ENCODE peak calls at places on chromosome 20, in eight cellular contexts. R is mammary epithelial cell, N is tibial nerve, K is fibroblast of lung, L is adrenal gland, J is uterus, W is heart right ventricle, S is spleen. U is an unnamed sample. For H3K27me3, the result is how much of the 10 kb centered on the place peaks cover.

GRCh38 chr20:49245921-49246740 is 26.9 kb downstream of the DDX27 start:
- DNase-seq in K (peak), J (no peak), L (no peak), R (peak), S (no peak), N (peak), W (no peak), U (no peak)

GRCh38 chr20:8187740-8188139 is 55.7 kb downstream of the PLCB1 start:
- DNase-seq in S (no peak), J (no peak), N (no peak), K (peak), W (no peak), L (no peak), R (no peak), U (no peak)

GRCh38 chr20:63536241-63536977 is 767 bp downstream of the PTK6 start:
- DNase-seq in J (no peak), R (no peak), N (no peak), S (peak), W (peak), K (peak), L (peak), U (no peak)

GRCh38 chr20:10427060-10427692 is 6.8 kb downstream of the MKKS start:
- DNase-seq in L (peak), W (peak), N (peak), K (peak), J (peak), R (peak), S (peak), U (peak)

GRCh38 chr20:10218536-10219451 is at the start of gene SNAP25:
- DNase-seq in J (peak), N (no peak), W (no peak), R (peak), K (peak), L (peak), S (no peak), U (peak)

GRCh38 chr20:1164871-1165270 is 19.9 kb downstream of the TMEM74B start:
- DNase-seq in N (no peak), L (peak), R (no peak), J (no peak), K (no peak), W (no peak), S (no peak), U (no peak)

GRCh38 chr20:12874933-12875332 is 133.8 kb upstream of the SPTLC3 start:
- DNase-seq in L (no peak), K (no peak), S (no peak), W (no peak), R (no peak), J (no peak), N (no peak), U (no peak)

GRCh38 chr20:20446613-20447012 is 78.7 kb downstream of the INSM1 start:
- DNase-seq in L (no peak), N (no peak), K (no peak), R (no peak), J (no peak), W (no peak), S (no peak), U (no peak)

GRCh38 chr20:37516697-37517370 is 4.2 kb upstream of the NNAT start:
- DNase-seq in R (no peak), N (no peak), K (peak), W (no peak), S (no peak), L (peak), J (no peak), U (no peak)

GRCh38 chr20:20480689-20481088 is 112.8 kb downstream of the INSM1 start:
- DNase-seq in L (no peak), S (no peak), J (no peak), N (no peak), R (peak), K (peak), W (no peak), U (no peak)

GRCh38 chr20:8131598-8132014 is 460 bp upstream of the PLCB1 start:
- DNase-seq in N (no peak), R (no peak), J (no peak), K (peak), W (peak), L (no peak), S (no peak), U (peak)

GRCh38 chr20:46683939-46684750 is 5.1 kb downstream of the TP53RK start:
- DNase-seq in R (peak), L (peak), J (peak), N (peak), S (no peak), K (peak), W (peak), U (peak)

GRCh38 chr20:36214684-36215256 is 21.5 kb upstream of the AAR2 start:
- DNase-seq in S (peak), J (no peak), K (peak), N (no peak), L (no peak), W (no peak), R (peak), U (no peak)

GRCh38 chr20:39886650-39887190 is 802.3 kb downstream of the MAFB start:
- DNase-seq in K (no peak), R (no peak), N (peak), L (peak), J (no peak), S (no peak), W (peak), U (peak)

GRCh38 chr20:20410678-20411077 is 42.8 kb downstream of the INSM1 start:
- DNase-seq in K (no peak), N (no peak), S (no peak), W (peak), L (peak), R (no peak), J (no peak), U (no peak)

GRCh38 chr20:14384411-14384810 is 47.0 kb upstream of the FLRT3 start:
- DNase-seq in L (no peak), K (peak), S (no peak), W (no peak), N (no peak), R (no peak), J (no peak), U (no peak)

GRCh38 chr20:4069741-4070140 is 54.4 kb upstream of the RNF24 start:
- DNase-seq in L (no peak), J (no peak), S (peak), K (peak), W (no peak), R (peak), N (no peak), U (peak)

GRCh38 chr20:25129908-25130307 is 48.0 kb upstream of the VSX1 start:
- DNase-seq in K (no peak), J (no peak), W (no peak), S (no peak), R (no peak), N (no peak), L (no peak), U (no peak)

GRCh38 chr20:4781211-4781610 is 59.5 kb downstream of the PRND start:
- DNase-seq in N (no peak), K (no peak), W (no peak), S (no peak), J (no peak), L (no peak), R (no peak), U (no peak)

GRCh38 chr20:20658123-20658522 is 54.3 kb downstream of the RALGAPA2 start:
- DNase-seq in S (no peak), L (no peak), W (no peak), K (no peak), N (no peak), R (no peak), J (no peak), U (no peak)

GRCh38 chr20:7161690-7162089 is 394.2 kb downstream of the BMP2 start:
- DNase-seq in S (no peak), N (peak), R (peak), L (no peak), J (no peak), K (peak), W (no peak), U (no peak)

GRCh38 chr20:56986931-56987720 is 279.3 kb downstream of the BMP7 start:
- DNase-seq in J (no peak), L (no peak), K (no peak), S (no peak), N (no peak), R (no peak), W (no peak), U (no peak)

GRCh38 chr20:25033941-25034335 is 24.0 kb downstream of the ACSS1 start:
- DNase-seq in K (no peak), N (no peak), J (no peak), R (no peak), L (no peak), W (no peak), S (peak), U (no peak)

GRCh38 chr20:56909918-56910714 is 281.0 kb downstream of the TFAP2C start:
- DNase-seq in K (no peak), J (no peak), L (no peak), N (no peak), R (no peak), S (no peak), W (no peak), U (no peak)

GRCh38 chr20:57409672-57410397 is 18.6 kb downstream of the RBM38 start:
- DNase-seq in W (no peak), K (no peak), R (no peak), N (no peak), L (peak), J (no peak), S (peak), U (no peak)

GRCh38 chr20:45459606-45460005 is 9.9 kb upstream of the WFDC2 start:
- DNase-seq in J (no peak), S (no peak), W (no peak), K (no peak), R (no peak), L (no peak), N (no peak), U (no peak)

GRCh38 chr20:61598586-61598985 is 346.5 kb downstream of the CDH4 start:
- DNase-seq in J (no peak), L (no peak), S (no peak), K (no peak), R (no peak), W (no peak), N (no peak), U (no peak)

GRCh38 chr20:61600061-61600460 is 348.0 kb downstream of the CDH4 start:
- DNase-seq in L (no peak), W (no peak), K (no peak), S (no peak), R (no peak), N (no peak), J (no peak), U (no peak)

GRCh38 chr20:61601361-61601760 is 349.3 kb downstream of the CDH4 start:
- DNase-seq in K (no peak), S (no peak), L (no peak), N (no peak), R (no peak), J (no peak), W (no peak), U (no peak)

GRCh38 chr20:61597996-61598395 is 345.9 kb downstream of the CDH4 start:
- DNase-seq in L (no peak), W (no peak), K (no peak), J (no peak), S (no peak), N (no peak), R (no peak), U (no peak)

DNA sequence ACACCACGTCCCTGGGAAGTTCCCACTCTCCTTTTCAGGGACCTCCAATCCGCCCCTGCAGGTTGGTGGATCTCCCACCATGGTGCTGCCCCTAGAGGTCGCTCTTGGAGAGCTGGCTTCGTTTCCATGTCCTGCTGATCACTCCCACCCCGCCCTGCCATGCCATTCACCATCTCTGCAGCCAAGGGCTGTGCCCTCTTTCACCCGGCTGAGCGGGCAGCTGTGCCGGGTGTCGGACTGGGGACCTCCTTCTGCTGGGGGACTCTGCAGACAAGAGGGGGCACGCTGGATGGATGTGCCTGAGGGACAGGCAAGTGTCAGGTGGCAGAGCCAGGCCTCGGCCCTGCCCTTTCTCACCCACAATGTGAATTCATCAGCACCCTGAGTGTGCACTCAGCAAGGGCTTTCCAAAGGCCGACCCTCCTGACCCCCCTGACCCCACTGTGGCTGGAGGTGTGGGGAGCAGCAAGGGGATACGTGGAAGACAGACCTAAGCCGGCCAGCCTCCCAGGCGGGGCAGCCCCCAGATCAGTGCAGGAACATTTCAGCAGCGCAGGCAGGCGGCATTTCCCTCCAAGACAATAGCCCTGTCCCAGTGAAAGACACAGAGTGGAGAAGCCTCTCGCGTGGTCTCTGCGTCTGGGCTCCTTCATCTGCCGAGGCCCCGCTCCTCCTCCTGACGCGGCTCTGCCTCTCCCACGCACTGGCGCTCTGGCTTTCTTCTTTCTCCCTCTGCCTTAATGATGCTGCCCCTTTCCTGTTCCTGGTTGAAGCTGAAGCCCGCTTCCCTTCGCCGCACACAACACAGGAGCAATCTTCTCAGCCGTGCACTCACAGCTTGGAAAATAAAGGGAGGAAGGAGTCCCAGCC is 347.2 kb downstream of the CDH4 start:
- DNase-seq in L (no peak), J (no peak), W (no peak), K (no peak), N (no peak), R (no peak), S (no peak), U (no peak)
- TF ChIP-seq CTCF in L (no peak), J (no peak), W (no peak), K (no peak), N (no peak), R (no peak), S (no peak), U (no peak)

GRCh38 chr20:59596690-59597089 is 7.7 kb upstream of the PHACTR3 start:
- DNase-seq in K (no peak), N (no peak), L (no peak), W (no peak), J (no peak), S (no peak), R (no peak), U (no peak)
- H3K27me3 ChIP-seq in K (under half), N (under half), L (under half), W (under half), J (under half), S (under half), R (under half), U (under half)

DNA sequence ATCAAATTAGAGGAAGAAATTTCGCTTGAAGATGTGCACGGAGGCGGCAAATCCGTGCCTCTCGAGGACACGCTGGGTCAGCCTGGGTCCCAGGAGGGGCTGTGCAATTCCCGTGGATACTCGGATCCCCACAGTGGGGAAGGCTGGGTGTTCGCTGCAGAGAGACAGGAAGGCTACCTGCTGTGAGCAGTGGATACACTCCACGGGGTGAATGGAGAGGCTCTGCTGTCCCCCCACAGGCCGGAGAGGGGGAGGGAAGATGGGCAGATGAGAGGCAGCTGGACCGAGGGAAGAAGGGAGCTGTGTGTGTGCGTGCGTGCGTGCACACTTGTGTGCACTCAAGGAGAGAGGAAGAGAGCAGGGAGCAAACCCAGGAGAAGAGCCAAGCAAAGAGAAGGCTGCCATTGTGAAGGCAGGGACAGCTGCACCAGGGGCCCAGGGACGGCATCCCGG is 57.3 kb downstream of the SULF2 start:
- DNase-seq in K (no peak), J (no peak), W (no peak), R (no peak), S (peak), N (no peak), L (no peak), U (no peak)
- H3K27ac ChIP-seq in K (no peak), J (no peak), W (peak), R (no peak), S (peak), N (peak), L (no peak), U (no peak)

GRCh38 chr20:53291548-53291947 is 302.1 kb downstream of the ZNF217 start:
- DNase-seq in W (no peak), R (no peak), L (no peak), N (no peak), J (no peak), S (no peak), K (no peak), U (no peak)
- TF ChIP-seq CTCF in W (no peak), R (peak), L (no peak), N (no peak), J (no peak), S (no peak), K (no peak), U (no peak)

GRCh38 chr20:38631155-38632022 is 29.8 kb downstream of the ARHGAP40 start:
- DNase-seq in J (no peak), W (no peak), R (peak), S (no peak), N (no peak), K (no peak), L (no peak), U (no peak)

GRCh38 chr20:38633577-38634093 is 32.0 kb downstream of the ARHGAP40 start:
- DNase-seq in N (no peak), S (peak), J (peak), K (peak), L (peak), R (peak), W (peak), U (no peak)

GRCh38 chr20:38640486-38640885 is 38.9 kb downstream of the ARHGAP40 start:
- DNase-seq in L (no peak), J (no peak), R (no peak), N (no peak), S (no peak), K (no peak), W (no peak), U (no peak)

GRCh38 chr20:38630727-38631126 is 29.1 kb downstream of the ARHGAP40 start:
- DNase-seq in K (peak), J (no peak), S (no peak), N (no peak), R (no peak), W (no peak), L (no peak), U (no peak)

GRCh38 chr20:38635721-38636285 is 34.2 kb downstream of the ARHGAP40 start:
- DNase-seq in K (peak), N (no peak), W (no peak), S (no peak), R (peak), L (no peak), J (no peak), U (no peak)
- H3K27me3 ChIP-seq in K (under half), N (under half), W (under half), S (under half), R (under half), L (under half), J (under half), U (under half)

GRCh38 chr20:59884494-59884893 is 48.9 kb downstream of the SYCP2 start:
- DNase-seq in S (no peak), J (no peak), L (no peak), W (no peak), N (no peak), R (no peak), K (no peak), U (no peak)
- H3K27ac ChIP-seq in S (no peak), J (no peak), L (no peak), W (no peak), N (no peak), R (no peak), K (no peak), U (no peak)

GRCh38 chr20:58852559-58853271 is at the start of gene GNAS:
- DNase-seq in S (peak), N (peak), K (peak), L (peak), W (peak), R (peak), J (peak), U (no peak)

GRCh38 chr20:58851221-58851968 is 693 bp upstream of the GNAS-AS1 start:
- DNase-seq in K (no peak), L (no peak), N (no peak), R (no peak), W (no peak), J (no peak), S (no peak), U (no peak)

GRCh38 chr20:58851969-58852458 is 502 bp upstream of the GNAS start:
- DNase-seq in J (no peak), S (no peak), R (no peak), L (no peak), W (no peak), K (no peak), N (no peak), U (no peak)

GRCh38 chr20:58853466-58853865 is 950 bp downstream of the GNAS start:
- DNase-seq in N (no peak), S (no peak), R (no peak), L (no peak), J (no peak), K (no peak), W (no peak), U (no peak)

GRCh38 chr20:58850693-58851174 is at the start of gene GNAS-AS1:
- DNase-seq in L (peak), S (peak), W (peak), N (peak), R (peak), K (peak), J (peak), U (no peak)
- TF ChIP-seq CTCF in L (no peak), S (no peak), W (no peak), N (no peak), R (peak), K (no peak), J (no peak), U (no peak)

GRCh38 chr20:31863296-31864085 is 6.8 kb downstream of the DUSP15 start:
- DNase-seq in N (no peak), S (no peak), K (no peak), L (no peak), J (no peak), W (no peak), R (no peak), U (no peak)
- H3K27me3 ChIP-seq in N (under half), S (under half), K (under half), L (under half), J (under half), W (under half), R (under half), U (under half)

DNA sequence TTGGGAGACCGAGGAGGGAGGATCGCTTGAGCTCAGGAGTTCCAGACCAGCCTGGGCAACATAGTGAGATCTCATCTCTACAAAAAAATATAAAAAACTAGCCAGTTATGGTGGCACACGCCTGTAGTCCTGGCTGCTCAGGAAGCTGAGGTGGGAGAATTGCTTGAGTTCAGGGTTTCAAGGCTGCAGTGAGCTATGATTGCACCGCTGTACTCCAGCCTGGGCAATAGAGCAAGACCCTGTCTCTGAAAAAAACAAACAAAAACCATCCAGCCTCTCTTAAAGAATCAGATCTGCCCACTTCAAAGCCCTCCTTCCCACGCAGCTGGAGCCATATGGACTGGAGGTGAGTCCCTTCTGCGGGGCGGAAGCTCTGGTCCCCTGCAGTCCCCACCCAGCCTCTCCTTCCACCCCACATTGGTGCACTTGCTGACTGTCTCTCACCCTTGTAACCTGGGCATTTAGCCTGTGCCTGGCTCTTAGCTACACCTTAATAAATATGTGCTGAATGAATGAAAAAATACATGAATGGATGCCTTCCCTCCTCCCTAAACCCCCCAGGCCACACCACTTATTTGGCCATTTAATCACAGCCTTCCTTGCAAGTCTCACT is 7.2 kb upstream of the PARD6B start:
- DNase-seq in J (no peak), S (no peak), K (no peak), W (no peak), R (no peak), L (no peak), N (no peak), U (no peak)
- H3K27ac ChIP-seq in J (peak), S (peak), K (peak), W (peak), R (peak), L (no peak), N (peak), U (peak)

U was measured in tibial artery.